ENCODE peak calls at places on chromosomes 13 and 19, in seven cellular contexts. One of them, this sample, is unnamed.

GRCh38 chr13:38391341-38391740 is 41.7 kb downstream of the UFM1 start:
- DNase-seq in mucosa of descending colon: no peak
- DNase-seq in endothelial cell of umbilical vein: no peak
- DNase-seq in ascending aorta: no peak
- DNase-seq in choroid plexus epithelial cell: no peak
- DNase-seq in astrocyte: no peak
- DNase-seq in spleen: no peak
- DNase-seq in this sample: peak

GRCh38 chr19:2381151-2381822 is 21.2 kb downstream of the TMPRSS9 start:
- DNase-seq in ascending aorta: no peak
- DNase-seq in endothelial cell of umbilical vein: no peak
- DNase-seq in spleen: no peak
- DNase-seq in mucosa of descending colon: no peak
- DNase-seq in choroid plexus epithelial cell: peak
- DNase-seq in astrocyte: peak
- DNase-seq in this sample: no peak

GRCh38 chr13:30464496-30465351 is 1.0 kb downstream of the HMGB1 start:
- DNase-seq in astrocyte: peak
- DNase-seq in ascending aorta: no peak
- DNase-seq in endothelial cell of umbilical vein: no peak
- DNase-seq in mucosa of descending colon: peak
- DNase-seq in spleen: peak
- DNase-seq in choroid plexus epithelial cell: peak
- DNase-seq in this sample: no peak

GRCh38 chr19:45607071-45608029 is 5.3 kb upstream of the GPR4 start:
- DNase-seq in ascending aorta: no peak
- DNase-seq in spleen: peak
- DNase-seq in choroid plexus epithelial cell: peak
- DNase-seq in astrocyte: peak
- DNase-seq in endothelial cell of umbilical vein: peak
- DNase-seq in mucosa of descending colon: peak
- DNase-seq in this sample: no peak

GRCh38 chr19:3809881-3810707 is 23.9 kb upstream of the MATK start:
- DNase-seq in mucosa of descending colon: no peak
- DNase-seq in choroid plexus epithelial cell: no peak
- DNase-seq in ascending aorta: no peak
- DNase-seq in endothelial cell of umbilical vein: no peak
- DNase-seq in spleen: no peak
- DNase-seq in astrocyte: no peak
- DNase-seq in this sample: no peak

GRCh38 chr19:17089238-17089637 is 13.7 kb downstream of the MYO9B start:
- DNase-seq in astrocyte: peak
- DNase-seq in choroid plexus epithelial cell: peak
- DNase-seq in spleen: no peak
- DNase-seq in endothelial cell of umbilical vein: no peak
- DNase-seq in mucosa of descending colon: no peak
- DNase-seq in ascending aorta: no peak
- DNase-seq in this sample: no peak

GRCh38 chr19:44284968-44285367 is 19.9 kb downstream of the ZNF235 start:
- DNase-seq in choroid plexus epithelial cell: no peak
- DNase-seq in spleen: no peak
- DNase-seq in mucosa of descending colon: no peak
- DNase-seq in astrocyte: no peak
- DNase-seq in ascending aorta: no peak
- DNase-seq in endothelial cell of umbilical vein: no peak
- DNase-seq in this sample: no peak

GRCh38 chr13:107969551-107969950 is 245.8 kb downstream of the LIG4 start:
- DNase-seq in endothelial cell of umbilical vein: no peak
- DNase-seq in astrocyte: no peak
- DNase-seq in mucosa of descending colon: no peak
- DNase-seq in choroid plexus epithelial cell: no peak
- DNase-seq in spleen: no peak
- DNase-seq in ascending aorta: no peak
- DNase-seq in this sample: no peak

GRCh38 chr19:16117594-16118033 is 5.9 kb downstream of the RAB8A start:
- DNase-seq in endothelial cell of umbilical vein: no peak
- DNase-seq in choroid plexus epithelial cell: no peak
- DNase-seq in ascending aorta: no peak
- DNase-seq in spleen: peak
- DNase-seq in mucosa of descending colon: no peak
- DNase-seq in astrocyte: no peak
- DNase-seq in this sample: no peak

GRCh38 chr19:30873003-30873402 is 476.2 kb downstream of the TSHZ3 start:
- DNase-seq in choroid plexus epithelial cell: no peak
- DNase-seq in astrocyte: no peak
- DNase-seq in mucosa of descending colon: no peak
- DNase-seq in endothelial cell of umbilical vein: no peak
- DNase-seq in spleen: no peak
- DNase-seq in ascending aorta: no peak
- DNase-seq in this sample: no peak

GRCh38 chr19:28883241-28883693 is 329.7 kb downstream of the UQCRFS1 start:
- DNase-seq in spleen: no peak
- DNase-seq in mucosa of descending colon: no peak
- DNase-seq in endothelial cell of umbilical vein: no peak
- DNase-seq in ascending aorta: no peak
- DNase-seq in astrocyte: no peak
- DNase-seq in choroid plexus epithelial cell: peak
- DNase-seq in this sample: no peak

GRCh38 chr13:42885325-42885724 is 103.9 kb downstream of the FAM216B start:
- DNase-seq in mucosa of descending colon: no peak
- DNase-seq in ascending aorta: no peak
- DNase-seq in endothelial cell of umbilical vein: no peak
- DNase-seq in spleen: no peak
- DNase-seq in choroid plexus epithelial cell: no peak
- DNase-seq in astrocyte: no peak
- DNase-seq in this sample: no peak

GRCh38 chr13:47869780-47870179 is 131.3 kb downstream of the SUCLA2 start:
- DNase-seq in endothelial cell of umbilical vein: no peak
- DNase-seq in choroid plexus epithelial cell: no peak
- DNase-seq in astrocyte: no peak
- DNase-seq in mucosa of descending colon: no peak
- DNase-seq in spleen: no peak
- DNase-seq in ascending aorta: no peak
- DNase-seq in this sample: no peak

GRCh38 chr19:41299755-41300089 is 10.2 kb upstream of the CCDC97 start:
- DNase-seq in endothelial cell of umbilical vein: peak
- DNase-seq in choroid plexus epithelial cell: peak
- DNase-seq in ascending aorta: no peak
- DNase-seq in astrocyte: peak
- DNase-seq in spleen: no peak
- DNase-seq in mucosa of descending colon: no peak
- DNase-seq in this sample: no peak

GRCh38 chr19:46201413-46202310 is 27.9 kb upstream of the IGFL1 start:
- DNase-seq in astrocyte: no peak
- DNase-seq in choroid plexus epithelial cell: no peak
- DNase-seq in endothelial cell of umbilical vein: no peak
- DNase-seq in ascending aorta: no peak
- DNase-seq in spleen: no peak
- DNase-seq in mucosa of descending colon: no peak
- DNase-seq in this sample: no peak

GRCh38 chr13:28071424-28071823 is 29.0 kb downstream of the FLT3 start:
- DNase-seq in mucosa of descending colon: no peak
- DNase-seq in astrocyte: no peak
- DNase-seq in ascending aorta: no peak
- DNase-seq in endothelial cell of umbilical vein: no peak
- DNase-seq in choroid plexus epithelial cell: no peak
- DNase-seq in spleen: no peak
- DNase-seq in this sample: no peak

GRCh38 chr13:27203854-27204253 is 32.2 kb upstream of the USP12 start:
- DNase-seq in ascending aorta: no peak
- DNase-seq in astrocyte: no peak
- DNase-seq in spleen: no peak
- DNase-seq in choroid plexus epithelial cell: peak
- DNase-seq in endothelial cell of umbilical vein: peak
- DNase-seq in mucosa of descending colon: no peak
- DNase-seq in this sample: no peak

GRCh38 chr19:1156830-1157615 is 17.0 kb downstream of the SBNO2 start:
- DNase-seq in choroid plexus epithelial cell: no peak
- DNase-seq in spleen: peak
- DNase-seq in endothelial cell of umbilical vein: no peak
- DNase-seq in ascending aorta: no peak
- DNase-seq in astrocyte: no peak
- DNase-seq in mucosa of descending colon: no peak
- DNase-seq in this sample: peak

GRCh38 chr13:21435710-21436151 is 23.4 kb downstream of the ZDHHC20 start:
- DNase-seq in ascending aorta: peak
- DNase-seq in endothelial cell of umbilical vein: peak
- DNase-seq in choroid plexus epithelial cell: peak
- DNase-seq in spleen: peak
- DNase-seq in mucosa of descending colon: peak
- DNase-seq in astrocyte: peak
- DNase-seq in this sample: no peak

GRCh38 chr13:65330691-65331090 is 1899.4 kb downstream of the PCDH9 start:
- DNase-seq in spleen: no peak
- DNase-seq in astrocyte: no peak
- DNase-seq in ascending aorta: no peak
- DNase-seq in mucosa of descending colon: no peak
- DNase-seq in endothelial cell of umbilical vein: no peak
- DNase-seq in choroid plexus epithelial cell: no peak
- DNase-seq in this sample: peak

GRCh38 chr19:31226536-31226935 is 122.7 kb downstream of the TSHZ3 start:
- DNase-seq in spleen: no peak
- DNase-seq in endothelial cell of umbilical vein: no peak
- DNase-seq in mucosa of descending colon: no peak
- DNase-seq in astrocyte: no peak
- DNase-seq in ascending aorta: no peak
- DNase-seq in choroid plexus epithelial cell: no peak
- DNase-seq in this sample: no peak

GRCh38 chr13:111183959-111184684 is 69.0 kb downstream of the ARHGEF7 start:
- DNase-seq in choroid plexus epithelial cell: no peak
- DNase-seq in spleen: no peak
- DNase-seq in astrocyte: no peak
- DNase-seq in endothelial cell of umbilical vein: no peak
- DNase-seq in ascending aorta: no peak
- DNase-seq in mucosa of descending colon: no peak
- DNase-seq in this sample: no peak

GRCh38 chr13:111919826-111920225 is 147.1 kb upstream of the SOX1 start:
- DNase-seq in astrocyte: no peak
- DNase-seq in mucosa of descending colon: no peak
- DNase-seq in endothelial cell of umbilical vein: no peak
- DNase-seq in spleen: no peak
- DNase-seq in ascending aorta: no peak
- DNase-seq in choroid plexus epithelial cell: no peak
- DNase-seq in this sample: no peak

GRCh38 chr13:46698910-46699460 is 98.0 kb downstream of the ESD start:
- DNase-seq in endothelial cell of umbilical vein: peak
- DNase-seq in mucosa of descending colon: no peak
- DNase-seq in ascending aorta: no peak
- DNase-seq in astrocyte: no peak
- DNase-seq in spleen: no peak
- DNase-seq in choroid plexus epithelial cell: peak
- DNase-seq in this sample: no peak

GRCh38 chr13:114111577-114111976 is 20.8 kb downstream of the RASA3 start:
- DNase-seq in ascending aorta: no peak
- DNase-seq in choroid plexus epithelial cell: peak
- DNase-seq in endothelial cell of umbilical vein: no peak
- DNase-seq in mucosa of descending colon: no peak
- DNase-seq in spleen: peak
- DNase-seq in astrocyte: no peak
- DNase-seq in this sample: peak

GRCh38 chr13:98598043-98598442 is 21.1 kb upstream of the STK24 start:
- DNase-seq in endothelial cell of umbilical vein: peak
- DNase-seq in ascending aorta: no peak
- DNase-seq in choroid plexus epithelial cell: peak
- DNase-seq in astrocyte: no peak
- DNase-seq in mucosa of descending colon: no peak
- DNase-seq in spleen: no peak
- DNase-seq in this sample: no peak
- TF ChIP-seq CTCF in endothelial cell of umbilical vein: peak
- TF ChIP-seq CTCF in ascending aorta: no peak
- TF ChIP-seq CTCF in choroid plexus epithelial cell: peak
- TF ChIP-seq CTCF in astrocyte: no peak
- TF ChIP-seq CTCF in mucosa of descending colon: no peak
- TF ChIP-seq CTCF in spleen: no peak
- TF ChIP-seq CTCF in this sample: peak

DNA sequence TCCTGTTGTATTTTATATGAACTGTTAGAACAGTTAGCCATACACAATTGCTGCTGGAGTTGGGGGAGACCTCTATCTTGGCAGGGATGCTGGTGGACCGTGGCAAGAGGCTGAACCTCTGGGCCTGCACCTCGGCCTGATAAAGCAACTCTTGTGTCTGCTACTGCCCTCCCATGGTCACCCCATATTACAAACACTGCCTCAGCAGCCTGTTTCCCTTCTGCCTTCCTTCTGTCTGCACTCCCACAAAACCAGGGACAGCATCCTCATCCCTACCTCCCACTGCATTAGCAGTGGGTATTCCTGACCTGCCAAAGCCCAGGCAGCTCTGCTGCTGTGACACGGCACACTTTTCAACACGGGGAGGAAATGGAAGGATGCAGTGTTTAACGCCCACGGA is 456.4 kb downstream of the FGF14 start:
- DNase-seq in ascending aorta: no peak
- DNase-seq in spleen: no peak
- DNase-seq in endothelial cell of umbilical vein: no peak
- DNase-seq in mucosa of descending colon: no peak
- DNase-seq in choroid plexus epithelial cell: peak
- DNase-seq in astrocyte: no peak
- DNase-seq in this sample: no peak
- TF ChIP-seq CTCF in ascending aorta: no peak
- TF ChIP-seq CTCF in spleen: no peak
- TF ChIP-seq CTCF in endothelial cell of umbilical vein: no peak
- TF ChIP-seq CTCF in mucosa of descending colon: no peak
- TF ChIP-seq CTCF in choroid plexus epithelial cell: peak
- TF ChIP-seq CTCF in astrocyte: no peak
- TF ChIP-seq CTCF in this sample: peak

GRCh38 chr13:36750461-36750860 is 68.6 kb upstream of the RFXAP start:
- DNase-seq in spleen: no peak
- DNase-seq in choroid plexus epithelial cell: no peak
- DNase-seq in endothelial cell of umbilical vein: no peak
- DNase-seq in ascending aorta: no peak
- DNase-seq in mucosa of descending colon: no peak
- DNase-seq in astrocyte: peak
- DNase-seq in this sample: no peak

GRCh38 chr13:36752673-36753072 is 66.3 kb upstream of the RFXAP start:
- DNase-seq in ascending aorta: no peak
- DNase-seq in endothelial cell of umbilical vein: no peak
- DNase-seq in mucosa of descending colon: no peak
- DNase-seq in choroid plexus epithelial cell: peak
- DNase-seq in spleen: no peak
- DNase-seq in astrocyte: peak
- DNase-seq in this sample: no peak

GRCh38 chr13:36750946-36751345 is 68.1 kb upstream of the RFXAP start:
- DNase-seq in endothelial cell of umbilical vein: no peak
- DNase-seq in mucosa of descending colon: no peak
- DNase-seq in ascending aorta: no peak
- DNase-seq in astrocyte: no peak
- DNase-seq in spleen: no peak
- DNase-seq in choroid plexus epithelial cell: no peak
- DNase-seq in this sample: no peak

GRCh38 chr13:36753176-36753575 is 65.8 kb upstream of the RFXAP start:
- DNase-seq in mucosa of descending colon: no peak
- DNase-seq in endothelial cell of umbilical vein: no peak
- DNase-seq in choroid plexus epithelial cell: no peak
- DNase-seq in ascending aorta: no peak
- DNase-seq in astrocyte: no peak
- DNase-seq in spleen: no peak
- DNase-seq in this sample: no peak

GRCh38 chr13:36750046-36750445 is 69.0 kb upstream of the RFXAP start:
- DNase-seq in choroid plexus epithelial cell: no peak
- DNase-seq in endothelial cell of umbilical vein: no peak
- DNase-seq in astrocyte: no peak
- DNase-seq in mucosa of descending colon: no peak
- DNase-seq in spleen: no peak
- DNase-seq in ascending aorta: no peak
- DNase-seq in this sample: no peak
- TF ChIP-seq CTCF in choroid plexus epithelial cell: no peak
- TF ChIP-seq CTCF in endothelial cell of umbilical vein: no peak
- TF ChIP-seq CTCF in astrocyte: no peak
- TF ChIP-seq CTCF in mucosa of descending colon: no peak
- TF ChIP-seq CTCF in spleen: no peak
- TF ChIP-seq CTCF in ascending aorta: no peak
- TF ChIP-seq CTCF in this sample: no peak

GRCh38 chr19:7497292-7497691 is 8.5 kb upstream of the PEX11G start:
- DNase-seq in spleen: no peak
- DNase-seq in endothelial cell of umbilical vein: no peak
- DNase-seq in astrocyte: no peak
- DNase-seq in mucosa of descending colon: no peak
- DNase-seq in ascending aorta: no peak
- DNase-seq in choroid plexus epithelial cell: peak
- DNase-seq in this sample: no peak
- TF ChIP-seq CTCF in spleen: no peak
- TF ChIP-seq CTCF in endothelial cell of umbilical vein: peak
- TF ChIP-seq CTCF in astrocyte: peak
- TF ChIP-seq CTCF in mucosa of descending colon: no peak
- TF ChIP-seq CTCF in ascending aorta: peak
- TF ChIP-seq CTCF in choroid plexus epithelial cell: peak
- TF ChIP-seq CTCF in this sample: peak